ENCODE peak calls at places on chromosomes 13 and 19, in five cellular contexts. F, T, G, L and Z are unnamed samples.

GRCh38 chr19:5172859-5173577 is 167.6 kb downstream of the PTPRS start:
- DNase-seq in F (peak), L (no peak), T (no peak), G (no peak), Z (peak)

GRCh38 chr19:46710687-46711086 is 6.2 kb downstream of the PRKD2 start:
- DNase-seq in T (no peak), F (no peak), L (no peak), G (no peak), Z (no peak)

GRCh38 chr13:24684600-24684998 is 4.4 kb downstream of the ATP12A start:
- DNase-seq in F (no peak), T (no peak), L (no peak), G (no peak), Z (no peak)

GRCh38 chr13:50125306-50125555 is 110.0 kb downstream of the KCNRG start:
- DNase-seq in G (no peak), T (no peak), F (no peak), L (no peak), Z (peak)

GRCh38 chr19:53865523-53865917 is 2.2 kb upstream of the MYADM start:
- DNase-seq in F (no peak), T (no peak), L (no peak), G (no peak), Z (peak)

GRCh38 chr13:54373211-54373610 is 1344.6 kb downstream of the OLFM4 start:
- DNase-seq in L (no peak), G (no peak), F (no peak), T (no peak), Z (no peak)

GRCh38 chr19:50817941-50818858 is 5.4 kb downstream of the KLK1 start:
- DNase-seq in L (peak), T (no peak), F (no peak), G (no peak), Z (peak)

GRCh38 chr13:109312399-109312798 is 474.0 kb downstream of the IRS2 start:
- DNase-seq in G (no peak), T (no peak), L (no peak), F (no peak), Z (no peak)

GRCh38 chr19:13428352-13428751 is 77.9 kb downstream of the CACNA1A start:
- DNase-seq in G (no peak), F (no peak), L (peak), T (no peak), Z (no peak)

GRCh38 chr19:28296506-28296905 is 916.4 kb downstream of the UQCRFS1 start:
- DNase-seq in G (no peak), F (no peak), L (no peak), T (no peak), Z (no peak)